ENCODE peak calls at places on chromosomes 2 and 18, in nine cellular contexts. J, O, N, S, P, G, W, Q and Z are unnamed samples.

GRCh38 chr2:28506112-28506511 is 10.3 kb downstream of the PLB1 start:
- DNase-seq in S (no peak), G (no peak), J (no peak), W (no peak), Q (no peak), O (no peak), P (no peak), N (no peak), Z (no peak)

GRCh38 chr2:121821476-121822158 is 66.2 kb downstream of the TSN start:
- DNase-seq in P (no peak), O (no peak), S (no peak), J (no peak), W (no peak), Q (no peak), G (no peak), N (no peak), Z (no peak)

GRCh38 chr2:208872591-208872990 is 466.0 kb downstream of the PTH2R start:
- DNase-seq in O (no peak), W (peak), G (no peak), S (no peak), J (no peak), P (peak), Q (no peak), N (no peak), Z (no peak)

GRCh38 chr2:223944704-223945531 is at the start of gene WDFY1:
- DNase-seq in S (peak), W (peak), O (peak), G (peak), P (peak), Q (peak), J (peak), N (peak), Z (peak)

GRCh38 chr2:238042849-238043584 is 17.8 kb upstream of the SCLY start:
- DNase-seq in Q (no peak), O (no peak), J (no peak), G (no peak), N (no peak), S (no peak), W (no peak), P (no peak), Z (no peak)

GRCh38 chr2:206642075-206643025 is at the start of gene FAM237A:
- DNase-seq in S (peak), P (peak), N (no peak), J (no peak), O (peak), W (peak), Q (peak), G (no peak), Z (no peak)

GRCh38 chr18:30280861-30281470 is 761.6 kb downstream of the DSC3 start:
- DNase-seq in N (no peak), Q (no peak), O (peak), G (no peak), W (peak), P (peak), J (no peak), S (no peak), Z (no peak)

GRCh38 chr18:9619056-9619455 is 4.7 kb upstream of the PPP4R1 start:
- DNase-seq in S (no peak), N (no peak), P (no peak), G (no peak), O (no peak), Q (no peak), J (no peak), W (no peak), Z (no peak)

GRCh38 chr2:3742743-3743142 is 39.4 kb downstream of the DCDC2C start:
- DNase-seq in O (no peak), S (no peak), J (no peak), G (no peak), N (no peak), Q (no peak), W (no peak), P (no peak), Z (no peak)

GRCh38 chr18:74869904-74870863 is 272.5 kb downstream of the ZNF407 start:
- DNase-seq in O (no peak), G (no peak), W (no peak), P (no peak), N (no peak), J (no peak), S (no peak), Q (no peak), Z (no peak)

GRCh38 chr2:72033636-72034035 is 114.0 kb downstream of the CYP26B1 start:
- DNase-seq in P (no peak), N (no peak), G (no peak), O (no peak), Q (peak), W (no peak), J (no peak), S (no peak), Z (no peak)